ENCODE peak calls at places on chromosomes 5 and 9, in five cellular contexts. N, Z, Q, U and A are unnamed samples.

GRCh38 chr5:148541054-148541835 is 113.1 kb downstream of the HTR4 start:
- DNase-seq in N (no peak), Z (no peak), Q (no peak), U (no peak), A (no peak)

GRCh38 chr5:148973455-148973854 is 89.4 kb downstream of the SH3TC2 start:
- DNase-seq in N (no peak), Z (no peak), Q (no peak), U (no peak), A (no peak)

GRCh38 chr9:125608488-125609224 is 98.4 kb downstream of the MAPKAP1 start:
- DNase-seq in N (no peak), Z (no peak), Q (no peak), U (peak), A (peak)

GRCh38 chr5:138170299-138170698 is 8.1 kb downstream of the BRD8 start:
- DNase-seq in N (no peak), Z (no peak), Q (no peak), U (no peak), A (no peak)

GRCh38 chr5:111158105-111158744 is 66.0 kb upstream of the CAMK4 start:
- DNase-seq in N (peak), Z (peak), Q (peak), U (peak), A (peak)

GRCh38 chr9:96651626-96652025 is 3.5 kb downstream of the PRXL2C start:
- DNase-seq in N (peak), Z (no peak), Q (no peak), U (peak), A (peak)

GRCh38 chr5:135024956-135025729 is 8.9 kb downstream of the PITX1 start:
- DNase-seq in N (no peak), Z (no peak), Q (peak), U (no peak), A (no peak)

GRCh38 chr9:33184947-33185346 is 17.8 kb upstream of the B4GALT1 start:
- DNase-seq in N (no peak), Z (peak), Q (no peak), U (no peak), A (no peak)

GRCh38 chr5:174535691-174536090 is 188.7 kb upstream of the MSX2 start:
- DNase-seq in N (no peak), Z (no peak), Q (peak), U (no peak), A (peak)

GRCh38 chr5:79512692-79513518 is 1.0 kb downstream of the HOMER1 start:
- DNase-seq in N (no peak), Z (no peak), Q (no peak), U (peak), A (peak)

GRCh38 chr5:176360894-176361436 is 599 bp downstream of the KIAA1191 start:
- DNase-seq in N (no peak), Z (no peak), Q (no peak), U (no peak), A (peak)

GRCh38 chr5:17312358-17312757 is 94.9 kb downstream of the BASP1 start:
- DNase-seq in N (no peak), Z (no peak), Q (no peak), U (no peak), A (no peak)

GRCh38 chr5:96855041-96855872 is 21.0 kb upstream of the ERAP2 start:
- DNase-seq in N (no peak), Z (no peak), Q (no peak), U (no peak), A (no peak)

GRCh38 chr5:178359738-178360137 is 127.1 kb upstream of the PHYKPL start:
- DNase-seq in N (no peak), Z (no peak), Q (no peak), U (no peak), A (no peak)

GRCh38 chr5:76180817-76181805 is 97.9 kb downstream of the SV2C start:
- DNase-seq in N (no peak), Z (no peak), Q (no peak), U (no peak), A (no peak)

GRCh38 chr5:122844136-122844915 is 1.1 kb upstream of the SNX24 start:
- DNase-seq in N (no peak), Z (peak), Q (no peak), U (no peak), A (peak)

GRCh38 chr5:74543162-74543995 is 97.1 kb downstream of the ENC1 start:
- DNase-seq in N (peak), Z (no peak), Q (peak), U (peak), A (peak)

GRCh38 chr5:3191585-3191984 is 404.0 kb upstream of the IRX1 start:
- DNase-seq in N (no peak), Z (no peak), Q (no peak), U (no peak), A (no peak)

GRCh38 chr9:117656007-117656406 is 48.2 kb upstream of the TLR4 start:
- DNase-seq in N (no peak), Z (no peak), Q (no peak), U (no peak), A (no peak)

DNA sequence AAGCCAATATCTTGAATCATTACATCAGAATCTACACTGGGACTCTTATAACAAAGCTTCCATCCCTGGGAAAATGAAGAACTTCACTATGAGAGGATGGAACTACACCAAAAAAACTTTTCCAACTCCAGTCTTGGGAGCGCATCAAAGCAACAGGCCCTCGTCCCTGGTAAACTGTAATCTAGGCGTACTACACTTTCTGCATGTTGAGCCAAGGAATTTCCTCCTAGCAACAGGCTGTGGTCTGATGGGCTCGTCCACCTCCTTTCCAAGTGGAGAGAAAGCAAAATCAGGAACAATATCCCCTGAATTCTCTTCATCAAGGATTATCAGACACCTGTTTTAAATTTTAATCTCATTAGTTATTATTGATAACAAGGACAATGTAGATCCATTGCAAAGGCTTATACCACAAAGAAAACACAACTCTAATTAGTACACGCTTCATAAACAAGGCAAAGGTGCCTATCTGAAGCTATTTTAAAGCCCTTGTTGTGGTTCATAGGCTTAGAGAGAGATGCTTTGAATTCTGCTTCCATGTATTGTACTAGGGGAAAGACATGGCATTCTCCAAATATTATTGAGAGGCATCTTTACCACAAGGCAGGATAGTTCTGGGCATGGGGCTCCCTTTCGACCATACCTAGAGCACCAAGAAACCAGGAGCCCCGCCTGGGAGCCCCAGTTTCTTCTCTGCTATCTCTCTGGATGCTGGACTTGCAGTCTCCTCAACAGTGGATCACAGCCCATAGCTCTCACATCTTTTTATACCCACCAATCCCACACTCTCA is 93.9 kb downstream of the NFIB start:
- DNase-seq in N (no peak), Z (no peak), Q (no peak), U (no peak), A (no peak)
- H3K27ac ChIP-seq in N (no peak), Z (no peak), Q (no peak), U (peak), A (no peak)

GRCh38 chr5:113294341-113295110 is 140.3 kb downstream of the TSSK1B start:
- DNase-seq in N (peak), Z (peak), Q (peak), U (peak), A (peak)
- TF ChIP-seq POLR2AphosphoS5 in N (peak), Z (peak), Q (peak), U (peak), A (peak)

GRCh38 chr9:37429441-37430285 is 7.2 kb downstream of the GRHPR start:
- DNase-seq in N (no peak), Z (no peak), Q (no peak), U (no peak), A (no peak)
- H3K27ac ChIP-seq in N (no peak), Z (no peak), Q (no peak), U (no peak), A (no peak)

GRCh38 chr9:110648698-110649097 is 19.9 kb upstream of the MUSK start:
- DNase-seq in N (no peak), Z (no peak), Q (no peak), U (no peak), A (no peak)

GRCh38 chr9:110655723-110656641 is 12.6 kb upstream of the MUSK start:
- DNase-seq in N (no peak), Z (no peak), Q (no peak), U (no peak), A (no peak)

GRCh38 chr9:110650261-110650660 is 18.3 kb upstream of the MUSK start:
- DNase-seq in N (no peak), Z (no peak), Q (no peak), U (no peak), A (no peak)

DNA sequence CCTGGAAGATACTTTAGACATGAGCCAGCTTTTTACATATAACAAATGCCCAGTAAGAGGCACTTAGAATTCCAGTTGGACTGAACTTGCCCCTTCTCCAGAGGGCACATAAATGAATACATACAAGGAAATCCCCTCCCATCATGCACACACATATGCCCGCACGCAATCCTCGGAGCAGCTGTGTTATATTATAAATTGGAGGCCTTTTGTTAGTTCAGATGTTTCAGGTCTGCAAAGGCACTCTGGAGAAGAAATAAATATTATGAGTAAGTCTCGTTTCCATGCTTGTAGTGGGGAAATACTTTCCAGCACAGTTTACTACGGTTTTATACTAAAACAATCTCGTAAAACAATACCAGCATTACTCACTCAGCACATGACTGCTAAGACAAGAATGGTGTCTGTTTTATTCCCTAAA is 17.6 kb upstream of the MUSK start:
- DNase-seq in N (no peak), Z (no peak), Q (no peak), U (no peak), A (no peak)
- TF ChIP-seq POLR2AphosphoS5 in N (no peak), Z (no peak), Q (no peak), U (no peak), A (no peak)

GRCh38 chr5:142319105-142319504 is 5.7 kb downstream of the SPRY4 start:
- DNase-seq in N (no peak), Z (no peak), Q (no peak), U (no peak), A (no peak)

GRCh38 chr5:142319560-142320426 is 5.0 kb downstream of the SPRY4 start:
- DNase-seq in N (no peak), Z (no peak), Q (no peak), U (no peak), A (no peak)

GRCh38 chr5:142322403-142322746 is 2.4 kb downstream of the SPRY4 start:
- DNase-seq in N (no peak), Z (no peak), Q (no peak), U (no peak), A (no peak)

GRCh38 chr5:142320851-142321560 is 3.8 kb downstream of the SPRY4 start:
- DNase-seq in N (no peak), Z (no peak), Q (no peak), U (peak), A (peak)

GRCh38 chr5:142320427-142320732 is 4.4 kb downstream of the SPRY4 start:
- DNase-seq in N (no peak), Z (no peak), Q (no peak), U (no peak), A (no peak)
- H3K27ac ChIP-seq in N (no peak), Z (peak), Q (peak), U (peak), A (peak)